ENCODE peak calls at places on chromosomes 13 and 19, in ten cellular contexts. One of them, this sample, is unnamed.

GRCh38 chr19:4267101-4267900 is 11.8 kb upstream of the SHD start:
- DNase-seq in cardiac muscle cell: peak
- DNase-seq in Panc1: peak
- DNase-seq in keratinocyte: no peak
- DNase-seq in dorsolateral prefrontal cortex: peak
- DNase-seq in psoas muscle: peak
- DNase-seq in astrocyte of the cerebellum: no peak
- DNase-seq in BJ: no peak
- DNase-seq in ovary: peak
- DNase-seq in tibial nerve: peak
- DNase-seq in this sample: peak

GRCh38 chr19:2561895-2562294 is 86.0 kb downstream of the GADD45B start:
- DNase-seq in cardiac muscle cell: no peak
- DNase-seq in Panc1: no peak
- DNase-seq in keratinocyte: no peak
- DNase-seq in dorsolateral prefrontal cortex: no peak
- DNase-seq in psoas muscle: no peak
- DNase-seq in astrocyte of the cerebellum: no peak
- DNase-seq in BJ: no peak
- DNase-seq in ovary: no peak
- DNase-seq in tibial nerve: no peak
- DNase-seq in this sample: no peak

GRCh38 chr19:20453424-20453938 is 112.1 kb downstream of the ZNF737 start:
- DNase-seq in cardiac muscle cell: no peak
- DNase-seq in Panc1: no peak
- DNase-seq in keratinocyte: no peak
- DNase-seq in dorsolateral prefrontal cortex: no peak
- DNase-seq in psoas muscle: no peak
- DNase-seq in astrocyte of the cerebellum: no peak
- DNase-seq in BJ: no peak
- DNase-seq in ovary: no peak
- DNase-seq in tibial nerve: no peak
- DNase-seq in this sample: no peak

GRCh38 chr13:105979586-105979985 is 555.9 kb downstream of the EFNB2 start:
- DNase-seq in cardiac muscle cell: peak
- DNase-seq in Panc1: no peak
- DNase-seq in keratinocyte: no peak
- DNase-seq in dorsolateral prefrontal cortex: no peak
- DNase-seq in psoas muscle: no peak
- DNase-seq in astrocyte of the cerebellum: no peak
- DNase-seq in BJ: no peak
- DNase-seq in ovary: no peak
- DNase-seq in tibial nerve: no peak
- DNase-seq in this sample: no peak

GRCh38 chr13:81171065-81171647 is 830.2 kb upstream of the SPRY2 start:
- DNase-seq in cardiac muscle cell: peak
- DNase-seq in Panc1: peak
- DNase-seq in keratinocyte: no peak
- DNase-seq in dorsolateral prefrontal cortex: no peak
- DNase-seq in psoas muscle: no peak
- DNase-seq in astrocyte of the cerebellum: no peak
- DNase-seq in BJ: no peak
- DNase-seq in ovary: no peak
- DNase-seq in tibial nerve: no peak
- DNase-seq in this sample: no peak

GRCh38 chr19:29667941-29668340 is 2.7 kb downstream of the PLEKHF1 start:
- DNase-seq in cardiac muscle cell: no peak
- DNase-seq in Panc1: no peak
- DNase-seq in keratinocyte: no peak
- DNase-seq in dorsolateral prefrontal cortex: no peak
- DNase-seq in psoas muscle: no peak
- DNase-seq in astrocyte of the cerebellum: no peak
- DNase-seq in BJ: no peak
- DNase-seq in ovary: no peak
- DNase-seq in tibial nerve: no peak
- DNase-seq in this sample: no peak

GRCh38 chr13:41674246-41674645 is 216.9 kb downstream of the RGCC start:
- DNase-seq in cardiac muscle cell: no peak
- DNase-seq in Panc1: no peak
- DNase-seq in keratinocyte: no peak
- DNase-seq in dorsolateral prefrontal cortex: no peak
- DNase-seq in psoas muscle: no peak
- DNase-seq in astrocyte of the cerebellum: no peak
- DNase-seq in BJ: no peak
- DNase-seq in ovary: no peak
- DNase-seq in tibial nerve: no peak
- DNase-seq in this sample: no peak

GRCh38 chr13:91097269-91097668 is 250.2 kb upstream of the MIR17HG start:
- DNase-seq in cardiac muscle cell: peak
- DNase-seq in Panc1: no peak
- DNase-seq in keratinocyte: no peak
- DNase-seq in dorsolateral prefrontal cortex: no peak
- DNase-seq in psoas muscle: no peak
- DNase-seq in astrocyte of the cerebellum: no peak
- DNase-seq in BJ: no peak
- DNase-seq in ovary: no peak
- DNase-seq in tibial nerve: no peak
- DNase-seq in this sample: no peak

GRCh38 chr19:1133471-1133929 is 29.7 kb downstream of the GPX4 start:
- DNase-seq in cardiac muscle cell: no peak
- DNase-seq in Panc1: no peak
- DNase-seq in keratinocyte: no peak
- DNase-seq in dorsolateral prefrontal cortex: no peak
- DNase-seq in psoas muscle: no peak
- DNase-seq in astrocyte of the cerebellum: no peak
- DNase-seq in BJ: no peak
- DNase-seq in ovary: peak
- DNase-seq in tibial nerve: no peak
- DNase-seq in this sample: no peak

GRCh38 chr19:2587001-2587719 is 111.2 kb downstream of the GADD45B start:
- DNase-seq in cardiac muscle cell: no peak
- DNase-seq in Panc1: no peak
- DNase-seq in keratinocyte: no peak
- DNase-seq in dorsolateral prefrontal cortex: no peak
- DNase-seq in psoas muscle: no peak
- DNase-seq in astrocyte of the cerebellum: no peak
- DNase-seq in BJ: no peak
- DNase-seq in ovary: peak
- DNase-seq in tibial nerve: no peak
- DNase-seq in this sample: no peak

GRCh38 chr19:9126900-9127405 is at the start of gene OR7G3:
- DNase-seq in cardiac muscle cell: no peak
- DNase-seq in Panc1: no peak
- DNase-seq in keratinocyte: no peak
- DNase-seq in dorsolateral prefrontal cortex: no peak
- DNase-seq in psoas muscle: no peak
- DNase-seq in astrocyte of the cerebellum: no peak
- DNase-seq in BJ: no peak
- DNase-seq in ovary: no peak
- DNase-seq in tibial nerve: no peak
- DNase-seq in this sample: no peak

GRCh38 chr19:10113592-10113963 is 2.1 kb downstream of the P2RY11 start:
- DNase-seq in cardiac muscle cell: no peak
- DNase-seq in Panc1: no peak
- DNase-seq in keratinocyte: no peak
- DNase-seq in dorsolateral prefrontal cortex: no peak
- DNase-seq in psoas muscle: peak
- DNase-seq in astrocyte of the cerebellum: no peak
- DNase-seq in BJ: no peak
- DNase-seq in ovary: no peak
- DNase-seq in tibial nerve: no peak
- DNase-seq in this sample: no peak

GRCh38 chr13:83987394-83987793 is 105.1 kb upstream of the SLITRK1 start:
- DNase-seq in cardiac muscle cell: no peak
- DNase-seq in Panc1: no peak
- DNase-seq in keratinocyte: no peak
- DNase-seq in dorsolateral prefrontal cortex: no peak
- DNase-seq in psoas muscle: no peak
- DNase-seq in astrocyte of the cerebellum: no peak
- DNase-seq in BJ: no peak
- DNase-seq in ovary: no peak
- DNase-seq in tibial nerve: no peak
- DNase-seq in this sample: no peak

GRCh38 chr19:44762033-44762432 is 13.5 kb downstream of the BCL3 start:
- DNase-seq in cardiac muscle cell: no peak
- DNase-seq in Panc1: no peak
- DNase-seq in keratinocyte: no peak
- DNase-seq in dorsolateral prefrontal cortex: no peak
- DNase-seq in psoas muscle: no peak
- DNase-seq in astrocyte of the cerebellum: no peak
- DNase-seq in BJ: no peak
- DNase-seq in ovary: no peak
- DNase-seq in tibial nerve: no peak
- DNase-seq in this sample: no peak

GRCh38 chr19:44757735-44758505 is 9.4 kb downstream of the BCL3 start:
- DNase-seq in cardiac muscle cell: peak
- DNase-seq in Panc1: no peak
- DNase-seq in keratinocyte: no peak
- DNase-seq in dorsolateral prefrontal cortex: no peak
- DNase-seq in psoas muscle: peak
- DNase-seq in astrocyte of the cerebellum: no peak
- DNase-seq in BJ: no peak
- DNase-seq in ovary: peak
- DNase-seq in tibial nerve: peak
- DNase-seq in this sample: peak

GRCh38 chr19:44758596-44758995 is 10.1 kb downstream of the BCL3 start:
- DNase-seq in cardiac muscle cell: peak
- DNase-seq in Panc1: no peak
- DNase-seq in keratinocyte: no peak
- DNase-seq in dorsolateral prefrontal cortex: no peak
- DNase-seq in psoas muscle: no peak
- DNase-seq in astrocyte of the cerebellum: no peak
- DNase-seq in BJ: no peak
- DNase-seq in ovary: peak
- DNase-seq in tibial nerve: no peak
- DNase-seq in this sample: no peak

GRCh38 chr19:44757057-44757734 is 8.7 kb downstream of the BCL3 start:
- DNase-seq in cardiac muscle cell: peak
- DNase-seq in Panc1: no peak
- DNase-seq in keratinocyte: no peak
- DNase-seq in dorsolateral prefrontal cortex: no peak
- DNase-seq in psoas muscle: peak
- DNase-seq in astrocyte of the cerebellum: no peak
- DNase-seq in BJ: no peak
- DNase-seq in ovary: peak
- DNase-seq in tibial nerve: peak
- DNase-seq in this sample: peak

GRCh38 chr19:44759083-44759804 is 10.7 kb downstream of the BCL3 start:
- DNase-seq in cardiac muscle cell: no peak
- DNase-seq in Panc1: no peak
- DNase-seq in keratinocyte: no peak
- DNase-seq in dorsolateral prefrontal cortex: no peak
- DNase-seq in psoas muscle: no peak
- DNase-seq in astrocyte of the cerebellum: no peak
- DNase-seq in BJ: no peak
- DNase-seq in ovary: peak
- DNase-seq in tibial nerve: no peak
- DNase-seq in this sample: no peak
- TF ChIP-seq CTCF in cardiac muscle cell: no peak
- TF ChIP-seq CTCF in Panc1: no peak
- TF ChIP-seq CTCF in keratinocyte: no peak
- TF ChIP-seq CTCF in dorsolateral prefrontal cortex: no peak
- TF ChIP-seq CTCF in psoas muscle: no peak
- TF ChIP-seq CTCF in astrocyte of the cerebellum: no peak
- TF ChIP-seq CTCF in BJ: no peak
- TF ChIP-seq CTCF in ovary: no peak
- TF ChIP-seq CTCF in tibial nerve: no peak
- TF ChIP-seq CTCF in this sample: no peak

DNA sequence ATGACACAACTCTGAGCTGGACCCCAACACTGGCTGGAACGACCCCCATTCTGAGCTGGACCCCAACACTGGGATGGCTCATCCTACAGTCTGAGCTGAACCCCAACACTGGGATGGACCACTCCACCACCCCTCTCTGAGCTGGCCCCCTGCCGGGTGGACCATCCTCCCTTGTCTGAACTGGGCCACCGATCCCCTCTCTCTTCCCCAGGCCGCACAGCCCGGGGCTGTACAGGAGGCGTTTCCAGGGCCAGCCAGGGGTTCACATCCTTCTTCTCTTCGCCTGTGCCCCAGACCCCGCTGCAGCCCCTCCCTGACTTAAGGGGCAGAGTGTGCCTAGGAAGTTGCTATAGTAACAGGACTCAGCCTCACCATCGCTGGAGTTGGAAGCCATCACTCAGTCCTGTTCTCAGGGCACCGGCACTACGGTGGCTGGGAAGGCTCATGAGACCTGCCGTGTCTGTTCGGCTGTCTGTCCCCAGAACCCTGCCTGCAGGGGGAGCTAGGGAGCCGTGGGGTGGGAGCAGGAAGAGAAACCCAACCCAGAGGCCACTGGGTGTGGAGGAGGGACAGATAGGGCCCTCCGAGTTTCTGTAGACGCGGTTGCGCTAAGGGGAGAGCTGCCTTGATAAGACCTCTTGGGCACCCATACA is 3.7 kb downstream of the PRKACA start:
- DNase-seq in cardiac muscle cell: no peak
- DNase-seq in Panc1: no peak
- DNase-seq in keratinocyte: no peak
- DNase-seq in dorsolateral prefrontal cortex: no peak
- DNase-seq in psoas muscle: peak
- DNase-seq in astrocyte of the cerebellum: no peak
- DNase-seq in BJ: no peak
- DNase-seq in ovary: peak
- DNase-seq in tibial nerve: no peak
- DNase-seq in this sample: no peak
- TF ChIP-seq CTCF in cardiac muscle cell: peak
- TF ChIP-seq CTCF in Panc1: no peak
- TF ChIP-seq CTCF in keratinocyte: peak
- TF ChIP-seq CTCF in dorsolateral prefrontal cortex: no peak
- TF ChIP-seq CTCF in psoas muscle: peak
- TF ChIP-seq CTCF in astrocyte of the cerebellum: peak
- TF ChIP-seq CTCF in BJ: peak
- TF ChIP-seq CTCF in ovary: no peak
- TF ChIP-seq CTCF in tibial nerve: no peak
- TF ChIP-seq CTCF in this sample: no peak

DNA sequence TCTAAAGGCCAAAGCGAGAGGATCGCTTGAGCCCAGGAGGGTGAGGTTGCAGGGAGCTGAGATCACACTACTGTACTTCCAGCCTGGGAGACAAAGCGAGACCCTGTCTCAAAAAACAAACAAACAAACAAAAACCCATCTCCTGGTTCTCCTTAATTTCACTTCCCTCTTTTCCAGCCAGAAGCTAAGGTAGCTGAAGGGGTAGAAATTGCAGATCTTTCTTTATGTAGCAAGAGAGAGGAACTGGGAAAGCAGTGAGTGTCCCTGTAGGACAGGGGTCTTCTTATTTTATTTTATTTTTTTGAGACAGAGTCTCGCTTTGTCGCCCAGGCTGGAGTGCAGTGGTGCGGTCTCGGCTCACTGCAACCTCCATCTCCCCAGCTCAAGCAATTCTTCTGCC is 4.5 kb upstream of the TSPAN16 start:
- DNase-seq in cardiac muscle cell: no peak
- DNase-seq in Panc1: no peak
- DNase-seq in keratinocyte: no peak
- DNase-seq in dorsolateral prefrontal cortex: no peak
- DNase-seq in psoas muscle: no peak
- DNase-seq in astrocyte of the cerebellum: no peak
- DNase-seq in BJ: no peak
- DNase-seq in ovary: no peak
- DNase-seq in tibial nerve: no peak
- DNase-seq in this sample: no peak
- TF ChIP-seq CTCF in cardiac muscle cell: no peak
- TF ChIP-seq CTCF in Panc1: no peak
- TF ChIP-seq CTCF in keratinocyte: no peak
- TF ChIP-seq CTCF in dorsolateral prefrontal cortex: no peak
- TF ChIP-seq CTCF in psoas muscle: no peak
- TF ChIP-seq CTCF in astrocyte of the cerebellum: no peak
- TF ChIP-seq CTCF in BJ: no peak
- TF ChIP-seq CTCF in ovary: no peak
- TF ChIP-seq CTCF in tibial nerve: no peak
- TF ChIP-seq CTCF in this sample: no peak

GRCh38 chr19:19137556-19138109 is 645 bp downstream of the TMEM161A start:
- DNase-seq in cardiac muscle cell: peak
- DNase-seq in Panc1: no peak
- DNase-seq in keratinocyte: no peak
- DNase-seq in dorsolateral prefrontal cortex: no peak
- DNase-seq in psoas muscle: peak
- DNase-seq in astrocyte of the cerebellum: no peak
- DNase-seq in BJ: no peak
- DNase-seq in ovary: no peak
- DNase-seq in tibial nerve: no peak
- DNase-seq in this sample: no peak
- TF ChIP-seq CTCF in cardiac muscle cell: no peak
- TF ChIP-seq CTCF in Panc1: no peak
- TF ChIP-seq CTCF in keratinocyte: no peak
- TF ChIP-seq CTCF in dorsolateral prefrontal cortex: no peak
- TF ChIP-seq CTCF in psoas muscle: no peak
- TF ChIP-seq CTCF in astrocyte of the cerebellum: no peak
- TF ChIP-seq CTCF in BJ: no peak
- TF ChIP-seq CTCF in ovary: no peak
- TF ChIP-seq CTCF in tibial nerve: no peak
- TF ChIP-seq CTCF in this sample: no peak

This sample was measured in progenitor cell of endocrine pancreas.